ENCODE peak calls at places on chromosomes 1 and 21, in six cellular contexts. Z is K562, H is SK-N-SH, S is GM12878, F is HCT116, G is HepG2. X is an unnamed sample.

GRCh38 chr1:91876040-91876470 is 9.9 kb downstream of the TGFBR3 start:
- DNase-seq in Z (no peak), H (no peak), S (peak), F (no peak), G (no peak), X (no peak)

GRCh38 chr1:17232759-17233661 is 15.9 kb upstream of the PADI3 start:
- DNase-seq in Z (no peak), H (no peak), S (no peak), F (peak), G (no peak), X (no peak)

GRCh38 chr1:149888999-149889289 is 10.4 kb upstream of the BOLA1 start:
- DNase-seq in Z (no peak), H (no peak), S (no peak), F (no peak), G (no peak), X (no peak)

GRCh38 chr1:242839101-242839500 is 314.6 kb upstream of the PLD5 start:
- DNase-seq in Z (no peak), H (no peak), S (no peak), F (no peak), G (no peak), X (no peak)

GRCh38 chr21:40056031-40056430 is 188.8 kb downstream of the PCP4 start:
- DNase-seq in Z (no peak), H (no peak), S (no peak), F (no peak), G (no peak), X (no peak)

GRCh38 chr1:180947901-180948311 is 35.2 kb downstream of the KIAA1614 start:
- DNase-seq in Z (no peak), H (peak), S (no peak), F (no peak), G (no peak), X (no peak)

GRCh38 chr1:170671629-170671963 is 7.7 kb downstream of the PRRX1 start:
- DNase-seq in Z (no peak), H (no peak), S (no peak), F (no peak), G (no peak), X (no peak)

GRCh38 chr1:205076245-205076761 is 8.0 kb downstream of the TMEM81 start:
- DNase-seq in Z (peak), H (no peak), S (no peak), F (no peak), G (no peak), X (no peak)

GRCh38 chr1:43270421-43271095 is 775 bp downstream of the TMEM125 start:
- DNase-seq in Z (peak), H (peak), S (no peak), F (peak), G (no peak), X (peak)

DNA sequence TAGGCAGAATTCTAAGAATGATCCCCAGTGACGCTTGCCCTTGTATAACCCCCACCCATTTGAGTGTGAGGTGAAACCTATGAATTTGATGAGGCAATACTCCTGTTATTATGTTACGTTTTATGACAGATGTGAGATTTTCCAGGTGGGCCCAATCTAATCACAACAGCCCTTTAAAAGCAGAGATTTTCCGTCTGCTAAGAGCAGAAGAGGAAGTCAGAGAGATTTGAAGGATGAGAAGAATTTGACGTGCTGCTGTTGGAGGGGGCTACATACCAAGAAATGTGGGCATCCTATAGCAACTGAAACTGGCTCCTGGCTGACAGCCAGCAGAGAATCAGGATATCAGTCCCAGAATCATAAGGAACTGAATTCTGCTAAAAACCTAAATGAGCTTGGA is 2.4 kb upstream of the SLC19A2 start:
- DNase-seq in Z (no peak), H (no peak), S (no peak), F (no peak), G (no peak), X (no peak)
- H2AFZ ChIP-seq in Z (no peak), H (no peak), S (no peak), F (no peak), G (no peak), X (no peak)

GRCh38 chr21:41542727-41543126 is 34.8 kb upstream of the TMPRSS2 start:
- DNase-seq in Z (no peak), H (no peak), S (no peak), F (no peak), G (no peak), X (peak)

GRCh38 chr21:41548781-41549180 is 40.8 kb upstream of the TMPRSS2 start:
- DNase-seq in Z (no peak), H (no peak), S (no peak), F (no peak), G (no peak), X (no peak)

GRCh38 chr21:41547111-41547510 is 39.2 kb upstream of the TMPRSS2 start:
- DNase-seq in Z (no peak), H (no peak), S (no peak), F (no peak), G (no peak), X (no peak)

GRCh38 chr21:41545500-41546359 is 37.8 kb upstream of the TMPRSS2 start:
- DNase-seq in Z (no peak), H (no peak), S (peak), F (no peak), G (no peak), X (no peak)
- TF ChIP-seq CTCF in Z (no peak), H (no peak), S (no peak), F (no peak), G (no peak), X (no peak)

GRCh38 chr1:154014154-154014910 is 23.8 kb downstream of the RPS27 start:
- DNase-seq in Z (no peak), H (no peak), S (no peak), F (no peak), G (no peak), X (no peak)
- TF ChIP-seq REST in Z (no peak), H (no peak), S (no peak), F (no peak), G (no peak), X (no peak)

GRCh38 chr1:67561704-67562113 is 123.3 kb upstream of the GADD45A start:
- DNase-seq in Z (peak), H (peak), S (peak), F (peak), G (peak), X (peak)

GRCh38 chr1:67558449-67559193 is 126.4 kb upstream of the GADD45A start:
- DNase-seq in Z (peak), H (no peak), S (no peak), F (no peak), G (no peak), X (no peak)

GRCh38 chr1:67557731-67558448 is 127.1 kb upstream of the GADD45A start:
- DNase-seq in Z (no peak), H (no peak), S (no peak), F (no peak), G (no peak), X (no peak)

GRCh38 chr1:67560580-67561285 is 124.3 kb upstream of the GADD45A start:
- DNase-seq in Z (no peak), H (no peak), S (no peak), F (no peak), G (no peak), X (no peak)

GRCh38 chr1:67559222-67559700 is 125.7 kb upstream of the GADD45A start:
- DNase-seq in Z (peak), H (no peak), S (no peak), F (no peak), G (no peak), X (peak)
- H2AFZ ChIP-seq in Z (peak), H (peak), S (no peak), F (peak), G (no peak), X (peak)

GRCh38 chr1:197998110-197998509 is 80.9 kb downstream of the LHX9 start:
- DNase-seq in Z (no peak), H (no peak), S (no peak), F (no peak), G (no peak), X (peak)
- TF ChIP-seq CTCF in Z (peak), H (no peak), S (no peak), F (no peak), G (peak), X (peak)

DNA sequence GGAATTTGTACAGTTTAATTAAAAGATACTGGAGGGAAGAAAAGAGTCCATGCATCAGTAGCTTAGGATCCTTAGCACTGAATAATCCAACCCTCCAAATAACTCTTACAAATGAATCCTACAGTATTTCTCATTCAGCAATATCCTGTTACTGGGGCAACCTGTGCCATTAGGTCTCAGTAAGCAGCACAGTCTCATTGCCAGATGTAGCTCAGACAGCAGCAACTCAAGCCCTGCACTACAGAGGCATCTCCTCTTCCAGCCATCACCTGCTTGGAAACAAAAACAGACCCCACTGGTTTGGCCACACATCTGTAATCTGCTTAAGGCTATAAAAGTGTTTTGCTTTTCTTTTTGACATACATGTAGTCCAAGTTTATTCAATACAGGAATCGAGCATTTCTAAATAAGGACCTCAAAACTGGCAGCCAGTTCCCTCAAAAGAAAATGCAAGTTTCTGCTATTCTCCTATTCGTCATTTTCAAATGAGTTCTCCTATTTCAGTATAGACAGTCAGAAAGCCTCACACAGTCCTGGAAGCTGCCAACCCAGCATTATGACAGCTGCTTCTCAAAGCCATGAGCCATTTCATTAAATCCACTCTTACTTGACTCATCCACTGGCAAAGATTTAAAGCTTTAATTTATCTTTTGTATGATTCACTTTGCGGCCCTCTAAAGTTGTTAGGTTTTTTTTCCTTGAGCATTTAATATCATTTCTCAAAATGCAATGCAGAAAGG is 129.0 kb downstream of the APP start:
- DNase-seq in Z (no peak), H (peak), S (no peak), F (no peak), G (no peak), X (no peak)
- TF ChIP-seq REST in Z (no peak), H (no peak), S (no peak), F (no peak), G (no peak), X (no peak)

GRCh38 chr1:203764105-203765028 is 616 bp upstream of the LAX1 start:
- DNase-seq in Z (peak), H (no peak), S (no peak), F (no peak), G (no peak), X (no peak)

GRCh38 chr1:203763505-203763904 is 1.5 kb upstream of the LAX1 start:
- DNase-seq in Z (no peak), H (no peak), S (no peak), F (no peak), G (no peak), X (no peak)

GRCh38 chr1:203768158-203768725 is 3.3 kb downstream of the LAX1 start:
- DNase-seq in Z (no peak), H (no peak), S (no peak), F (no peak), G (no peak), X (no peak)

GRCh38 chr1:203769505-203770343 is 4.7 kb downstream of the LAX1 start:
- DNase-seq in Z (no peak), H (peak), S (no peak), F (no peak), G (peak), X (no peak)

GRCh38 chr1:203765029-203765837 is at the start of gene LAX1:
- DNase-seq in Z (no peak), H (no peak), S (peak), F (no peak), G (no peak), X (no peak)
- H2AFZ ChIP-seq in Z (peak), H (no peak), S (peak), F (no peak), G (peak), X (peak)

DNA sequence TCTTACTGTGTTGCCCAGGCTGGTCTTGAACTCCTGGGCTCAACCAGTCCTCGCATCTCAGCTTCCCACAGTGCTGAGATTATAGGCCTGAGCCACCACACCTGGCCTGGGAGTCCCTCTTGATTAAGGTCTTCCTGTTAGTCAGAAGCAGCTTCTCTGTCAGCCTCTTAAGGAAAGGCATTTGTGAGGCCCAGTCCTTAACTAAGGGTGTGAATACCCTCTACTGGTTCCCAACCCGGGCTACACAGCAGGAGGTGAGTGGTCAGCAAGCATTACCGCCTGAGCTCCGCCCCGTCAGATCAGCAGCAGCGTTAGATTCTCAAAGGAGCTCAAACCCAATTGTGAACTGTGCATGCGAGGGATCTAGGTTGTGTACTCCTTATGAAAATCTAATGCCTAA is 117.2 kb downstream of the DYRK1A start:
- DNase-seq in Z (no peak), H (no peak), S (no peak), F (no peak), G (no peak), X (peak)
- TF ChIP-seq CTCF in Z (no peak), H (no peak), S (no peak), F (no peak), G (no peak), X (no peak)

X was measured in GM23338.